ENCODE peak calls at places on chromosomes 6 and 20, in four cellular contexts. V, I, X and S are unnamed samples.
A peak's percentile ranks its signal among the peaks of the same experiment; 100 is the strongest.

GRCh38 chr6:130178692-130179091 is 44.1 kb downstream of the SAMD3 start:
- DNase-seq in X (peak; percentile 97), V (no peak), I (no peak), S (no peak)

GRCh38 chr20:61037498-61037897 is 214.6 kb upstream of the CDH4 start:
- DNase-seq in X (no peak), I (no peak), V (no peak), S (no peak)

GRCh38 chr6:134880487-134881190 is 69.3 kb downstream of the ALDH8A1 start:
- DNase-seq in V (no peak), I (no peak), X (no peak), S (no peak)

GRCh38 chr20:313948-314347 is 11.4 kb upstream of the SOX12 start:
- DNase-seq in V (no peak), I (no peak), X (peak; percentile 83), S (peak; percentile 69)

GRCh38 chr20:34043025-34043424 is 49.3 kb downstream of the RALY start:
- DNase-seq in V (no peak), I (no peak), X (no peak), S (no peak)

GRCh38 chr6:157535354-157536217 is 154.6 kb downstream of the ZDHHC14 start:
- DNase-seq in I (no peak), X (peak; percentile 80), V (peak; percentile 71), S (peak; percentile 96)

GRCh38 chr6:136517002-136517401 is 33.2 kb downstream of the MAP7 start:
- DNase-seq in X (no peak), V (no peak), I (no peak), S (no peak)

GRCh38 chr6:14950103-14950969 is 295.5 kb upstream of the JARID2 start:
- DNase-seq in X (no peak), V (no peak), I (no peak), S (no peak)

GRCh38 chr20:39631557-39631956 is 669.4 kb downstream of the DHX35 start:
- DNase-seq in I (no peak), X (no peak), V (no peak), S (no peak)

DNA sequence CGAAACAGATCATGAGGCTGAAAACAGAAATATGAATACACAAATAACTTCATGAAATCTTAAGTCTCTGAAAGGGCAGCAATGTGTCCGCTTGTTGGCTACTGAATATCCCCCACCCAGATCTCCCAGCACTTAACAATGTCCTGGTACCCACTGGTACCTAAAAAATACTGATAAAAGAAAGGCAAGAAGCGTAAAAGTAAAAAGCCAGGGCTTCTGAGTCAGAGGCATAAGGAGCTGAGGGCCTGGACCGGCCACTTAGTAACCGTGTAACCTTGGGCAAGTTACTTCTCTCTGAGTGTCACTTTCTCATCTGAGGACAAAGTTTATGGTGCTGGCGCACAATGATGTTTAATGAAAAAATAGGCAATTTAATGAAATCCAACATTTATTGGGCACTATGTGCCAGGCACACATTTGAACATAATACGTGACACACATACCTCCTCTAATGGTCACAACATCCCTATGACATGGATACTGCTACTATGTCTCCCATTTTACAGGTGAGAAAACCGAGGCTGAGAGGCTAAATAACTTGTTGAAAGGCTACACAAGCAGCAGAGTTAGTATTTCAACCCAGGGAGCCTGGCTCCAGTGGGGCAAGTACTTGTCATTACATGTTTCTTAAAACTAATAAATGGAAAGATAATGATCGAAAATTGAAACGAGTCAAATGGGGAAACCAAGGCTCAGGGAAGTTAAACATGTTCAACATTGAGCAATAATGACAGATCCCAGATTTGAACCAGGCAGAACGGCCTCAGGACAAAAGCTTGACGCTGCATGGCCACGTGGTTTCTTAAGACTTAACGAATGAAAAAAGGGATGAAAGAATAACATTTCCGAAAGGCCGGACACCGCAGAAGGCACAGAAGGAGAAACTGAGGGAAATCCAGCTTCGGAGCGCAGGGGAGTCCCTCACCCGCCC is 828 bp downstream of the TP53RK start:
- DNase-seq in I (no peak), X (peak; percentile 33), V (no peak), S (peak; percentile 72)
- H2AFZ ChIP-seq in I (peak overlapping the region; percentile 76), X (peak overlapping the region; percentile 97), V (peak overlapping the region; percentile 76), S (peak overlapping the region; percentile 53)

DNA sequence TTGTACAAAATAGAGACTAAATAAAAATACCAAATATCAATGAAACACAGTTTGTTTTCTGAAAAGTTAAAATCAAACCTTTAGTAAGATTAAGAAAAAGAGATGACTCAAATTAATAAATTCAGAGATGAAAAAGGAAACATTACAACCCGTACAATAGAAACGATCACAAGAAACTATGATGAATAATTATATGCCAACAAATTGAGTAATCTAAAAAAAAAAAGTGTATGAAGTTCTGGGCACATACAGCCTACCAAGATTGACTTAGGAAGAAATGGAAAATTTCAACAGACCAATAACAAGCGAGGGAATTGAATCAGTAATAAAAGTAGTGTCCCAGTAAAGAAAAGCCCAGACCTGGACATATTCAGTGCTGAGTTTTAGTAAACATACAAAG is 94.8 kb downstream of the STXBP5 start:
- DNase-seq in V (no peak), I (no peak), X (no peak), S (no peak)
- H3K36me3 ChIP-seq in V (no peaks in the 10 kb centered on the region), I (peaks cover 96% of the 10 kb centered on the region), X (peaks cover 21% of the 10 kb centered on the region), S (no peaks in the 10 kb centered on the region)

GRCh38 chr20:62888406-62888805 is 26.8 kb upstream of the TCFL5 start:
- DNase-seq in V (no peak), I (no peak), X (no peak), S (no peak)
- TF ChIP-seq FOS in V (no peak), I (no peak), X (no peak), S (no peak)

GRCh38 chr6:145652572-145652971 is 82.7 kb downstream of the EPM2A start:
- DNase-seq in V (no peak), X (no peak), I (no peak), S (no peak)
- H2AFZ ChIP-seq in V (no peak overlapping the region), X (no peak overlapping the region), I (no peak overlapping the region), S (no peak overlapping the region)

GRCh38 chr20:45888681-45889080 is 1.3 kb upstream of the SPATA25 start:
- DNase-seq in X (no peak), I (no peak), V (no peak), S (no peak)
- H3K36me3 ChIP-seq in X (peaks cover 21% of the 10 kb centered on the region), I (peaks cover 30% of the 10 kb centered on the region), V (peaks cover 2% of the 10 kb centered on the region), S (peaks cover 12% of the 10 kb centered on the region)